ENCODE peak calls at places on chromosomes 11 and 22, in five cellular contexts. W is IMR-90, S is mesendoderm, T is mesenchymal stem cell, I is neuronal stem cell. K is an unnamed sample.

GRCh38 chr11:83156996-83157754 is at the start of gene PCF11:
- DNase-seq in W (no peak), S (no peak), T (no peak), I (no peak), K (no peak)

GRCh38 chr22:31210830-31211503 is 1.1 kb upstream of the LIMK2 start:
- DNase-seq in W (no peak), S (no peak), T (no peak), I (no peak), K (no peak)

GRCh38 chr11:72425053-72425980 is 9.0 kb downstream of the CLPB start:
- DNase-seq in W (no peak), S (no peak), T (no peak), I (no peak), K (no peak)

GRCh38 chr11:45919806-45920530 is 2.3 kb upstream of the PEX16 start:
- DNase-seq in W (no peak), S (peak), T (no peak), I (no peak), K (no peak)

GRCh38 chr11:111387318-111387863 is 8.3 kb upstream of the POU2AF1 start:
- DNase-seq in W (no peak), S (no peak), T (no peak), I (no peak), K (no peak)

GRCh38 chr22:43427296-43428004 is 15.6 kb downstream of the MPPED1 start:
- DNase-seq in W (no peak), S (no peak), T (no peak), I (no peak), K (no peak)

GRCh38 chr22:33062402-33062801 is 4.2 kb upstream of the SYN3 start:
- DNase-seq in W (no peak), S (no peak), T (no peak), I (no peak), K (no peak)

GRCh38 chr11:36155301-36155700 is 133.9 kb downstream of the COMMD9 start:
- DNase-seq in W (no peak), S (no peak), T (no peak), I (no peak), K (no peak)

GRCh38 chr22:24514241-24515024 is 19.3 kb downstream of the UPB1 start:
- DNase-seq in W (no peak), S (no peak), T (no peak), I (no peak), K (no peak)

GRCh38 chr11:75478690-75479597 is 45.9 kb upstream of the KLHL35 start:
- DNase-seq in W (no peak), S (no peak), T (no peak), I (no peak), K (no peak)

GRCh38 chr11:11279956-11280689 is 72.9 kb downstream of the CSNK2A3 start:
- DNase-seq in W (peak), S (peak), T (peak), I (no peak), K (peak)

GRCh38 chr22:17121235-17122195 is at the start of gene TMEM121B:
- DNase-seq in W (peak), S (peak), T (peak), I (peak), K (peak)

GRCh38 chr11:75475767-75476650 is 43.0 kb upstream of the KLHL35 start:
- DNase-seq in W (peak), S (no peak), T (no peak), I (no peak), K (no peak)

GRCh38 chr11:68828155-68828931 is 13.4 kb downstream of the CPT1A start:
- DNase-seq in W (no peak), S (no peak), T (no peak), I (no peak), K (no peak)

GRCh38 chr11:75323609-75324008 is 27.9 kb downstream of the ARRB1 start:
- DNase-seq in W (no peak), S (peak), T (no peak), I (no peak), K (no peak)

GRCh38 chr11:75553889-75554257 is 8.2 kb upstream of the SERPINH1 start:
- DNase-seq in W (no peak), S (no peak), T (peak), I (no peak), K (no peak)

GRCh38 chr11:13669544-13670488 is 1.3 kb downstream of the FAR1 start:
- DNase-seq in W (no peak), S (no peak), T (peak), I (no peak), K (no peak)

GRCh38 chr11:2207773-2208621 is 36.4 kb upstream of the TH start:
- DNase-seq in W (no peak), S (no peak), T (no peak), I (no peak), K (peak)

GRCh38 chr11:16468735-16469446 is 112.5 kb upstream of the SOX6 start:
- DNase-seq in W (no peak), S (no peak), T (no peak), I (no peak), K (no peak)

GRCh38 chr22:22154068-22154467 is 90.5 kb upstream of the VPREB1 start:
- DNase-seq in W (no peak), S (no peak), T (no peak), I (no peak), K (no peak)

GRCh38 chr11:31106963-31107576 is 262.5 kb downstream of the DCDC1 start:
- DNase-seq in W (peak), S (peak), T (peak), I (peak), K (peak)

GRCh38 chr22:47270463-47271135 is 508.1 kb downstream of the TBC1D22A start:
- DNase-seq in W (no peak), S (no peak), T (no peak), I (no peak), K (no peak)

GRCh38 chr11:115784796-115785521 is 280.7 kb upstream of the CADM1 start:
- DNase-seq in W (no peak), S (no peak), T (no peak), I (no peak), K (no peak)

GRCh38 chr22:46106279-46107022 is 43.9 kb upstream of the PPARA start:
- DNase-seq in W (no peak), S (no peak), T (no peak), I (no peak), K (no peak)

GRCh38 chr22:46109474-46110003 is 40.8 kb upstream of the PPARA start:
- DNase-seq in W (no peak), S (no peak), T (no peak), I (no peak), K (no peak)

GRCh38 chr22:46107089-46107664 is 43.1 kb upstream of the PPARA start:
- DNase-seq in W (no peak), S (no peak), T (no peak), I (no peak), K (no peak)

GRCh38 chr22:46108564-46109473 is 41.5 kb upstream of the PPARA start:
- DNase-seq in W (peak), S (peak), T (no peak), I (no peak), K (peak)

GRCh38 chr22:46107753-46108563 is 42.4 kb upstream of the PPARA start:
- DNase-seq in W (no peak), S (no peak), T (peak), I (no peak), K (no peak)
- H3K4ac ChIP-seq in W (no peak), S (no peak), T (no peak), I (no peak), K (no peak)

DNA sequence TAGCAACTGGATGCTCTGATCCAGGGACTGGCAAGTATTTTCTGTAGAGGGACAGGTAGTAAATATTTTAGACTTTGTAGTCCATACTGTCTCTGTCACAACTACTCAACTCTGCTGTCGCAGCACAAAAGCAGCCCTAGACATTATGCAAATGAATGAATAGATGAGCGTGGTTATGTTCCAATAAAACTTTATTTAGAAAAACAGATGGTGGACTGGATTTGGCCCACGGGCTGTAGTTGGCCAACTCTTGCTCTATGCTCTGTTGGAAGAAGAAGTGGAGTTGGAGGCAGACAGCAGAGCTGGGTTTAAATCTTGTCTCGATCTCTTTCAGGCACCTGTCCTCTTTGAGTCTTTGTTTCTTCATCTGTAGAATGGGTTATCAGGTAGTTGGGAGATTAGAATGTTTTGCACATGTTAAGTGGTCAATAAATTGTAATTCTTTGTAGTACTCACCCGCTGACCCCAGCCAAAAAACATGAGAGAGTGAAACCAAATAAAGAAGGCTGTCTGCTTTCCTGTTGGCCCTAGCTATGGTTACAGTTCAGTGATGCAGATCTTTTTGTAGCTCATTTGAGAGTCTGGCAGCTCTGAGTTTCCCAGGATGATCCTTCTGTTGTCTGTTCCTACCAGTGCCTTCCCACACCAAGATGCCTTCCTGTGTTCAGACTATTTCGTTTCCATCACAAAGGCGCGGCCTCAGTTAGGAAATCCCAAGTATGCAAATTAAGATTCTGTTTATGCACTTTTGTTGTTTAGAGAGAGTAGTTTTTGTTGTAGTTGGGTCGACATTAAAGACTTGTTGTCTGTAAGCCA is 198.1 kb upstream of the SEZ6L start:
- DNase-seq in W (no peak), S (peak), T (no peak), I (no peak), K (peak)
- H2BK5ac ChIP-seq in W (no peak), S (no peak), T (no peak), I (no peak), K (no peak)

GRCh38 chr11:118789501-118790356 is 1.2 kb downstream of the DDX6 start:
- DNase-seq in W (no peak), S (peak), T (peak), I (peak), K (no peak)

GRCh38 chr11:118792642-118793124 is 1.7 kb upstream of the DDX6 start:
- DNase-seq in W (peak), S (peak), T (peak), I (peak), K (peak)

GRCh38 chr11:118791961-118792578 is 1.1 kb upstream of the DDX6 start:
- DNase-seq in W (no peak), S (peak), T (no peak), I (peak), K (peak)

GRCh38 chr11:118791015-118791960 is at the start of gene DDX6:
- DNase-seq in W (peak), S (peak), T (peak), I (peak), K (peak)

GRCh38 chr11:118790357-118791014 is 478 bp downstream of the DDX6 start:
- DNase-seq in W (peak), S (peak), T (peak), I (peak), K (peak)
- H3K4ac ChIP-seq in W (peak), S (peak), T (peak), I (peak), K (peak)

GRCh38 chr11:126538071-126538470 is 182.6 kb downstream of the ST3GAL4 start:
- DNase-seq in W (no peak), S (no peak), T (no peak), I (no peak), K (no peak)
- H2BK5ac ChIP-seq in W (no peak), S (no peak), T (no peak), I (no peak), K (no peak)

GRCh38 chr11:110074499-110074898 is 18.7 kb upstream of the ZC3H12C start:
- DNase-seq in W (no peak), S (no peak), T (no peak), I (no peak), K (no peak)

GRCh38 chr11:110075087-110075821 is 17.9 kb upstream of the ZC3H12C start:
- DNase-seq in W (no peak), S (peak), T (no peak), I (no peak), K (no peak)

GRCh38 chr11:110077318-110077717 is 15.9 kb upstream of the ZC3H12C start:
- DNase-seq in W (no peak), S (no peak), T (no peak), I (no peak), K (no peak)

GRCh38 chr11:110076388-110076965 is 16.7 kb upstream of the ZC3H12C start:
- DNase-seq in W (no peak), S (peak), T (peak), I (no peak), K (peak)

DNA sequence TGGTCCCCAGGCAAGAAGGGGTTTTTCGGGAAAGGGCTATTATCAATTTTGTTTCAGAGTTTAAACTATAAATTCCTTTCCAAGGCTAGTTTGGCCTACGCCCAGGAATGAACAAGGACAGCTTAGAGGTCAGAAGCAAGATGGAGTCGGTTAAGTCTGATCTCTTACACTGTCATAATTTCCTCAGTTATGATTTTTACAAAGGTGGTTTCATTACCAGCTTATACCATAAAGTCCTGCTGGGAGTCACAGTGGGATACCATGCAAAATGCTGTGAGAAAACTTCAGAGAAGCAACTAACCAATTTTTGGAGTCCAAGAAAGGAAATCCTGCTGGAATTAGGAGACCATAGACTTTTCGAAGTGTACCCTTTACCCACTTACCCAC is 17.4 kb upstream of the ZC3H12C start:
- DNase-seq in W (no peak), S (no peak), T (no peak), I (no peak), K (no peak)
- H3K4ac ChIP-seq in W (no peak), S (no peak), T (peak), I (no peak), K (no peak)

GRCh38 chr11:64224891-64225607 is 937 bp downstream of the TRPT1 start:
- DNase-seq in W (no peak), S (no peak), T (no peak), I (no peak), K (no peak)

GRCh38 chr11:64224151-64224890 is 1.7 kb downstream of the TRPT1 start:
- DNase-seq in W (no peak), S (no peak), T (no peak), I (no peak), K (no peak)

GRCh38 chr11:64225608-64226506 is at the start of the genes NUDT22 and TRPT1:
- DNase-seq in W (peak), S (peak), T (peak), I (peak), K (peak)

GRCh38 chr11:64227405-64227956 is 1.4 kb downstream of the NUDT22 start:
- DNase-seq in W (no peak), S (no peak), T (no peak), I (no peak), K (no peak)

DNA sequence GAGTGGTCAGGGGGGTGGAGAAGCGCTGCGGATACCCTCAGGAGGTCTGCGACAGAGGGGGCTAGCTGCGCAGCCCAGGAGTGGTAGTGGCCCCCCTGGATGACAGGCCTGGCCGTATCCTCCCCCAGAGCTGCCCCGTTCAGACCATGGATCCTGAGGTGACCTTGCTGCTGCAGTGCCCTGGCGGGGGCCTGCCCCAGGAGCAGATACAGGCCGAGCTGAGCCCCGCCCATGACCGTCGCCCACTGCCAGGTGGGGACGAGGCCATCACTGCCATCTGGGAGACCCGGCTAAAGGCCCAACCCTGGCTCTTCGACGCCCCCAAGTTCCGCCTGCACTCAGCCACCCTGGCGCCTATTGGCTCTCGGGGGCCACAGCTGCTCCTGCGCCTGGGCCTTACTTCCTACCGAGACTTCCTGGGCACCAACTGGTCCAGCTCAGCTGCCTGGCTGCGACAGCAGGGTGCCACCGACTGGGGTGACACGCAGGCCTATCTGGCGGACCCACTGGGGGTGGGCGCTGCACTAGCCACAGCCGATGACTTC is 505 bp downstream of the NUDT22 start:
- DNase-seq in W (no peak), S (no peak), T (no peak), I (no peak), K (peak)
- H2BK5ac ChIP-seq in W (peak), S (peak), T (peak), I (peak), K (no peak)

GRCh38 chr22:19849800-19850481 is 4.7 kb downstream of the GNB1L start:
- DNase-seq in W (no peak), S (peak), T (peak), I (no peak), K (no peak)
- H3K4ac ChIP-seq in W (no peak), S (no peak), T (no peak), I (no peak), K (no peak)

K was measured in H9.